ENCODE peak calls at places on chromosomes 1 and 21, in nine cellular contexts. B, A, Z, C, T, P, V, J and W are unnamed samples.

GRCh38 chr1:107776898-107777663 is 187.9 kb downstream of the VAV3 start:
- DNase-seq in B (no peak), A (no peak), Z (no peak), C (no peak), T (no peak), P (peak; percentile 46), V (no peak), J (no peak), W (no peak)

GRCh38 chr1:154961497-154962237 is at the start of gene PYGO2:
- DNase-seq in B (peak; percentile 94), A (peak; percentile 70), Z (peak; percentile 79), C (peak; percentile 64), T (peak; percentile 87), P (peak; percentile 90), V (peak; percentile 75), J (peak; percentile 56), W (peak; percentile 94)

GRCh38 chr1:3032970-3033794 is 11.9 kb downstream of the ACTRT2 start:
- DNase-seq in B (peak; percentile 61), A (no peak), Z (no peak), C (no peak), T (no peak), P (no peak), V (no peak), J (no peak), W (no peak)

GRCh38 chr1:145720556-145720877 is 1.2 kb downstream of the CD160 start:
- DNase-seq in B (no peak), A (no peak), Z (no peak), C (peak; percentile 56), T (no peak), P (no peak), V (no peak), J (no peak), W (peak; percentile 85)

GRCh38 chr1:11453742-11454442 is 25.1 kb upstream of the DISP3 start:
- DNase-seq in B (no peak), A (no peak), Z (no peak), C (no peak), T (no peak), P (no peak), V (no peak), J (no peak), W (no peak)

GRCh38 chr1:60915441-60915840 is 166.9 kb upstream of the NFIA start:
- DNase-seq in B (no peak), A (no peak), Z (no peak), C (no peak), T (no peak), P (no peak), V (no peak), J (no peak), W (no peak)

GRCh38 chr1:190129367-190129766 is 348.3 kb downstream of the BRINP3 start:
- DNase-seq in B (no peak), A (no peak), Z (no peak), C (no peak), T (no peak), P (no peak), V (no peak), J (no peak), W (no peak)

GRCh38 chr1:26500488-26501175 is 28.4 kb downstream of the HMGN2 start:
- DNase-seq in B (peak; percentile 97), A (peak; percentile 84), Z (peak; percentile 89), C (peak; percentile 76), T (peak; percentile 91), P (peak; percentile 89), V (peak; percentile 90), J (peak; percentile 86), W (peak; percentile 88)

GRCh38 chr1:67674260-67675011 is 10.6 kb upstream of the GADD45A start:
- DNase-seq in B (no peak), A (no peak), Z (peak; percentile 9), C (no peak), T (peak; percentile 89), P (peak; percentile 16), V (no peak), J (no peak), W (no peak)

GRCh38 chr1:90925928-90926869 is 95.6 kb downstream of the ZNF644 start:
- DNase-seq in B (no peak), A (no peak), Z (no peak), C (no peak), T (no peak), P (no peak), V (no peak), J (no peak), W (peak; percentile 31)

GRCh38 chr1:168728452-168729404 is at the start of gene DPT:
- DNase-seq in B (no peak), A (no peak), Z (no peak), C (no peak), T (no peak), P (no peak), V (no peak), J (no peak), W (no peak)

GRCh38 chr1:16375521-16376359 is 8.7 kb downstream of the SZRD1 start:
- DNase-seq in B (no peak), A (no peak), Z (no peak), C (no peak), T (no peak), P (no peak), V (no peak), J (no peak), W (peak; percentile 95)

GRCh38 chr1:9717193-9718005 is 65.9 kb downstream of the PIK3CD start:
- DNase-seq in B (peak; percentile 89), A (peak; percentile 87), Z (peak; percentile 47), C (no peak), T (peak; percentile 99), P (no peak), V (peak; percentile 62), J (no peak), W (no peak)

GRCh38 chr1:220219136-220219442 is 53.2 kb downstream of the RAB3GAP2 start:
- DNase-seq in B (no peak), A (no peak), Z (no peak), C (no peak), T (no peak), P (no peak), V (no peak), J (no peak), W (no peak)

GRCh38 chr1:230537456-230537855 is 104.8 kb upstream of the COG2 start:
- DNase-seq in B (no peak), A (no peak), Z (no peak), C (no peak), T (no peak), P (no peak), V (no peak), J (no peak), W (no peak)

GRCh38 chr1:151815716-151816327 is 10.6 kb upstream of the LINGO4 start:
- DNase-seq in B (no peak), A (no peak), Z (no peak), C (no peak), T (peak; percentile 61), P (no peak), V (no peak), J (no peak), W (no peak)

GRCh38 chr1:41320860-41321259 is 40.4 kb upstream of the FOXO6 start:
- DNase-seq in B (no peak), A (no peak), Z (no peak), C (no peak), T (no peak), P (no peak), V (no peak), J (no peak), W (no peak)

GRCh38 chr1:186374313-186375151 is 521 bp downstream of the TPR start:
- DNase-seq in B (no peak), A (peak; percentile 2), Z (peak; percentile 45), C (peak; percentile 3), T (peak; percentile 81), P (peak; percentile 53), V (peak; percentile 7), J (no peak), W (no peak)

GRCh38 chr1:175138579-175138978 is 54.0 kb downstream of the KIAA0040 start:
- DNase-seq in B (no peak), A (no peak), Z (no peak), C (no peak), T (no peak), P (no peak), V (no peak), J (no peak), W (no peak)

GRCh38 chr1:201693887-201694614 is 134.9 kb upstream of the IPO9 start:
- DNase-seq in B (no peak), A (no peak), Z (no peak), C (no peak), T (no peak), P (no peak), V (no peak), J (no peak), W (no peak)

GRCh38 chr1:212091438-212092121 is 56.0 kb downstream of the DTL start:
- DNase-seq in B (no peak), A (no peak), Z (no peak), C (no peak), T (no peak), P (no peak), V (no peak), J (no peak), W (no peak)

GRCh38 chr1:206131037-206131436 is 13.8 kb upstream of the AVPR1B start:
- DNase-seq in B (no peak), A (no peak), Z (no peak), C (no peak), T (no peak), P (no peak), V (no peak), J (no peak), W (no peak)

GRCh38 chr21:28877318-28877884 is 115.3 kb downstream of the LTN1 start:
- DNase-seq in B (no peak), A (no peak), Z (no peak), C (no peak), T (no peak), P (no peak), V (no peak), J (no peak), W (no peak)

GRCh38 chr1:36771678-36772284 is 262.5 kb downstream of the GRIK3 start:
- DNase-seq in B (peak; percentile 23), A (no peak), Z (no peak), C (no peak), T (no peak), P (peak; percentile 4), V (no peak), J (peak; percentile 19), W (no peak)

GRCh38 chr1:242318140-242318539 is 206.4 kb downstream of the PLD5 start:
- DNase-seq in B (no peak), A (no peak), Z (peak; percentile 5), C (no peak), T (no peak), P (no peak), V (no peak), J (no peak), W (no peak)

GRCh38 chr1:158203693-158204457 is 23.2 kb downstream of the CD1D start:
- DNase-seq in B (no peak), A (no peak), Z (no peak), C (peak; percentile 18), T (peak; percentile 39), P (peak; percentile 71), V (no peak), J (no peak), W (peak; percentile 34)

GRCh38 chr1:111769517-111770146 is 13.9 kb downstream of the DDX20 start:
- DNase-seq in B (no peak), A (peak; percentile 21), Z (peak; percentile 39), C (peak; percentile 25), T (peak; percentile 81), P (peak; percentile 51), V (no peak), J (no peak), W (no peak)

GRCh38 chr1:217847643-217848042 is 216.5 kb downstream of the SPATA17 start:
- DNase-seq in B (no peak), A (no peak), Z (no peak), C (no peak), T (no peak), P (no peak), V (no peak), J (no peak), W (no peak)

GRCh38 chr1:107532318-107532717 is 391.5 kb downstream of the NTNG1 start:
- DNase-seq in B (no peak), A (no peak), Z (peak; percentile 31), C (no peak), T (no peak), P (peak; percentile 57), V (no peak), J (no peak), W (no peak)